ENCODE peak calls at places on chromosomes 6 and 20, in nine cellular contexts. One of them, this sample, is unnamed.

GRCh38 chr6:21109421-21110178 is 484.0 kb upstream of the SOX4 start:
- DNase-seq in activated CD8-positive, alpha-beta T cell treated with anti-CD3 and anti-CD28 coated beads for 36 hours: no peak
- DNase-seq in activated T-helper 1 cell treated with anti-CD3 and anti-CD28 coated beads, Interleukin-12 subunit alpha, Interleukin-12 subunit beta, Interleukin-2, Interleukin-4 antibody, amounts not matched to agents 30 ng/mL and 10 ng/mL and 1 ng/mL, durations not matched to agents 14 hours and 24 hours and 36 hours: no peak
- DNase-seq in ureter: no peak
- DNase-seq in left lung: no peak
- DNase-seq in HFF-Myc: peak
- DNase-seq in glutamatergic neuron: no peak
- DNase-seq in DMS153: no peak
- DNase-seq in OCI-LY7: no peak
- DNase-seq in this sample: peak

GRCh38 chr6:153625089-153625488 is 414.0 kb upstream of the OPRM1 start:
- DNase-seq in DMS153: no peak
- DNase-seq in OCI-LY7: no peak
- DNase-seq in left lung: no peak
- DNase-seq in HFF-Myc: no peak
- DNase-seq in glutamatergic neuron: no peak
- DNase-seq in activated T-helper 1 cell treated with anti-CD3 and anti-CD28 coated beads, Interleukin-12 subunit alpha, Interleukin-12 subunit beta, Interleukin-2, Interleukin-4 antibody, amounts not matched to agents 30 ng/mL and 10 ng/mL and 1 ng/mL, durations not matched to agents 14 hours and 24 hours and 36 hours: no peak
- DNase-seq in ureter: no peak
- DNase-seq in activated CD8-positive, alpha-beta T cell treated with anti-CD3 and anti-CD28 coated beads for 36 hours: no peak
- DNase-seq in this sample: no peak

GRCh38 chr6:169931223-169931760 is 179.9 kb downstream of the ERMARD start:
- DNase-seq in activated T-helper 1 cell treated with anti-CD3 and anti-CD28 coated beads, Interleukin-12 subunit alpha, Interleukin-12 subunit beta, Interleukin-2, Interleukin-4 antibody, amounts not matched to agents 30 ng/mL and 10 ng/mL and 1 ng/mL, durations not matched to agents 14 hours and 24 hours and 36 hours: no peak
- DNase-seq in left lung: no peak
- DNase-seq in DMS153: peak
- DNase-seq in OCI-LY7: no peak
- DNase-seq in ureter: no peak
- DNase-seq in glutamatergic neuron: no peak
- DNase-seq in activated CD8-positive, alpha-beta T cell treated with anti-CD3 and anti-CD28 coated beads for 36 hours: no peak
- DNase-seq in HFF-Myc: no peak
- DNase-seq in this sample: no peak

GRCh38 chr20:24808616-24809015 is 140.5 kb upstream of the CST7 start:
- DNase-seq in DMS153: no peak
- DNase-seq in HFF-Myc: no peak
- DNase-seq in left lung: no peak
- DNase-seq in ureter: no peak
- DNase-seq in OCI-LY7: no peak
- DNase-seq in activated CD8-positive, alpha-beta T cell treated with anti-CD3 and anti-CD28 coated beads for 36 hours: peak
- DNase-seq in activated T-helper 1 cell treated with anti-CD3 and anti-CD28 coated beads, Interleukin-12 subunit alpha, Interleukin-12 subunit beta, Interleukin-2, Interleukin-4 antibody, amounts not matched to agents 30 ng/mL and 10 ng/mL and 1 ng/mL, durations not matched to agents 14 hours and 24 hours and 36 hours: no peak
- DNase-seq in glutamatergic neuron: no peak
- DNase-seq in this sample: no peak

GRCh38 chr20:4925842-4926530 is 75.3 kb downstream of the SLC23A2 start:
- DNase-seq in HFF-Myc: no peak
- DNase-seq in ureter: peak
- DNase-seq in activated CD8-positive, alpha-beta T cell treated with anti-CD3 and anti-CD28 coated beads for 36 hours: no peak
- DNase-seq in glutamatergic neuron: no peak
- DNase-seq in DMS153: peak
- DNase-seq in OCI-LY7: no peak
- DNase-seq in left lung: no peak
- DNase-seq in activated T-helper 1 cell treated with anti-CD3 and anti-CD28 coated beads, Interleukin-12 subunit alpha, Interleukin-12 subunit beta, Interleukin-2, Interleukin-4 antibody, amounts not matched to agents 30 ng/mL and 10 ng/mL and 1 ng/mL, durations not matched to agents 14 hours and 24 hours and 36 hours: no peak
- DNase-seq in this sample: peak

GRCh38 chr6:42783876-42784738 is 2.3 kb downstream of the BICRAL start:
- DNase-seq in ureter: no peak
- DNase-seq in DMS153: no peak
- DNase-seq in activated T-helper 1 cell treated with anti-CD3 and anti-CD28 coated beads, Interleukin-12 subunit alpha, Interleukin-12 subunit beta, Interleukin-2, Interleukin-4 antibody, amounts not matched to agents 30 ng/mL and 10 ng/mL and 1 ng/mL, durations not matched to agents 14 hours and 24 hours and 36 hours: no peak
- DNase-seq in glutamatergic neuron: no peak
- DNase-seq in HFF-Myc: no peak
- DNase-seq in activated CD8-positive, alpha-beta T cell treated with anti-CD3 and anti-CD28 coated beads for 36 hours: no peak
- DNase-seq in left lung: no peak
- DNase-seq in OCI-LY7: peak
- DNase-seq in this sample: no peak

GRCh38 chr6:126701799-126702198 is 361.9 kb downstream of the CENPW start:
- DNase-seq in ureter: no peak
- DNase-seq in activated CD8-positive, alpha-beta T cell treated with anti-CD3 and anti-CD28 coated beads for 36 hours: no peak
- DNase-seq in activated T-helper 1 cell treated with anti-CD3 and anti-CD28 coated beads, Interleukin-12 subunit alpha, Interleukin-12 subunit beta, Interleukin-2, Interleukin-4 antibody, amounts not matched to agents 30 ng/mL and 10 ng/mL and 1 ng/mL, durations not matched to agents 14 hours and 24 hours and 36 hours: no peak
- DNase-seq in DMS153: no peak
- DNase-seq in left lung: no peak
- DNase-seq in glutamatergic neuron: no peak
- DNase-seq in OCI-LY7: peak
- DNase-seq in HFF-Myc: no peak
- DNase-seq in this sample: no peak

GRCh38 chr20:44684047-44684965 is 30.9 kb upstream of the CCN5 start:
- DNase-seq in activated CD8-positive, alpha-beta T cell treated with anti-CD3 and anti-CD28 coated beads for 36 hours: peak
- DNase-seq in DMS153: no peak
- DNase-seq in activated T-helper 1 cell treated with anti-CD3 and anti-CD28 coated beads, Interleukin-12 subunit alpha, Interleukin-12 subunit beta, Interleukin-2, Interleukin-4 antibody, amounts not matched to agents 30 ng/mL and 10 ng/mL and 1 ng/mL, durations not matched to agents 14 hours and 24 hours and 36 hours: no peak
- DNase-seq in OCI-LY7: no peak
- DNase-seq in left lung: no peak
- DNase-seq in ureter: no peak
- DNase-seq in glutamatergic neuron: no peak
- DNase-seq in HFF-Myc: no peak
- DNase-seq in this sample: no peak

GRCh38 chr6:39853604-39854003 is 61.4 kb downstream of the DAAM2 start:
- DNase-seq in left lung: no peak
- DNase-seq in activated T-helper 1 cell treated with anti-CD3 and anti-CD28 coated beads, Interleukin-12 subunit alpha, Interleukin-12 subunit beta, Interleukin-2, Interleukin-4 antibody, amounts not matched to agents 30 ng/mL and 10 ng/mL and 1 ng/mL, durations not matched to agents 14 hours and 24 hours and 36 hours: no peak
- DNase-seq in ureter: no peak
- DNase-seq in glutamatergic neuron: no peak
- DNase-seq in OCI-LY7: no peak
- DNase-seq in activated CD8-positive, alpha-beta T cell treated with anti-CD3 and anti-CD28 coated beads for 36 hours: no peak
- DNase-seq in HFF-Myc: no peak
- DNase-seq in DMS153: no peak
- DNase-seq in this sample: no peak

GRCh38 chr6:90922323-90922722 is 335.5 kb upstream of the MAP3K7 start:
- DNase-seq in HFF-Myc: no peak
- DNase-seq in glutamatergic neuron: no peak
- DNase-seq in DMS153: no peak
- DNase-seq in left lung: no peak
- DNase-seq in activated T-helper 1 cell treated with anti-CD3 and anti-CD28 coated beads, Interleukin-12 subunit alpha, Interleukin-12 subunit beta, Interleukin-2, Interleukin-4 antibody, amounts not matched to agents 30 ng/mL and 10 ng/mL and 1 ng/mL, durations not matched to agents 14 hours and 24 hours and 36 hours: no peak
- DNase-seq in ureter: no peak
- DNase-seq in activated CD8-positive, alpha-beta T cell treated with anti-CD3 and anti-CD28 coated beads for 36 hours: no peak
- DNase-seq in OCI-LY7: no peak
- DNase-seq in this sample: no peak

GRCh38 chr20:7704021-7704420 is 236.2 kb downstream of the HAO1 start:
- DNase-seq in left lung: no peak
- DNase-seq in DMS153: no peak
- DNase-seq in activated CD8-positive, alpha-beta T cell treated with anti-CD3 and anti-CD28 coated beads for 36 hours: no peak
- DNase-seq in glutamatergic neuron: no peak
- DNase-seq in OCI-LY7: no peak
- DNase-seq in activated T-helper 1 cell treated with anti-CD3 and anti-CD28 coated beads, Interleukin-12 subunit alpha, Interleukin-12 subunit beta, Interleukin-2, Interleukin-4 antibody, amounts not matched to agents 30 ng/mL and 10 ng/mL and 1 ng/mL, durations not matched to agents 14 hours and 24 hours and 36 hours: no peak
- DNase-seq in ureter: no peak
- DNase-seq in HFF-Myc: no peak
- DNase-seq in this sample: no peak

GRCh38 chr6:128284128-128284527 is 236.3 kb downstream of the PTPRK start:
- DNase-seq in HFF-Myc: no peak
- DNase-seq in OCI-LY7: no peak
- DNase-seq in left lung: no peak
- DNase-seq in ureter: no peak
- DNase-seq in activated CD8-positive, alpha-beta T cell treated with anti-CD3 and anti-CD28 coated beads for 36 hours: no peak
- DNase-seq in DMS153: no peak
- DNase-seq in activated T-helper 1 cell treated with anti-CD3 and anti-CD28 coated beads, Interleukin-12 subunit alpha, Interleukin-12 subunit beta, Interleukin-2, Interleukin-4 antibody, amounts not matched to agents 30 ng/mL and 10 ng/mL and 1 ng/mL, durations not matched to agents 14 hours and 24 hours and 36 hours: no peak
- DNase-seq in glutamatergic neuron: no peak
- DNase-seq in this sample: no peak

GRCh38 chr20:44643596-44644383 is 7.7 kb downstream of the ADA start:
- DNase-seq in glutamatergic neuron: no peak
- DNase-seq in OCI-LY7: peak
- DNase-seq in activated CD8-positive, alpha-beta T cell treated with anti-CD3 and anti-CD28 coated beads for 36 hours: peak
- DNase-seq in ureter: peak
- DNase-seq in DMS153: peak
- DNase-seq in activated T-helper 1 cell treated with anti-CD3 and anti-CD28 coated beads, Interleukin-12 subunit alpha, Interleukin-12 subunit beta, Interleukin-2, Interleukin-4 antibody, amounts not matched to agents 30 ng/mL and 10 ng/mL and 1 ng/mL, durations not matched to agents 14 hours and 24 hours and 36 hours: peak
- DNase-seq in left lung: peak
- DNase-seq in HFF-Myc: peak
- DNase-seq in this sample: peak

GRCh38 chr6:167047554-167047953 is 48.4 kb downstream of the CEP43 start:
- DNase-seq in activated CD8-positive, alpha-beta T cell treated with anti-CD3 and anti-CD28 coated beads for 36 hours: peak
- DNase-seq in OCI-LY7: peak
- DNase-seq in DMS153: no peak
- DNase-seq in glutamatergic neuron: no peak
- DNase-seq in left lung: peak
- DNase-seq in ureter: no peak
- DNase-seq in activated T-helper 1 cell treated with anti-CD3 and anti-CD28 coated beads, Interleukin-12 subunit alpha, Interleukin-12 subunit beta, Interleukin-2, Interleukin-4 antibody, amounts not matched to agents 30 ng/mL and 10 ng/mL and 1 ng/mL, durations not matched to agents 14 hours and 24 hours and 36 hours: peak
- DNase-seq in HFF-Myc: no peak
- DNase-seq in this sample: no peak

GRCh38 chr20:57440678-57441509 is 49.7 kb downstream of the RBM38 start:
- DNase-seq in DMS153: no peak
- DNase-seq in activated CD8-positive, alpha-beta T cell treated with anti-CD3 and anti-CD28 coated beads for 36 hours: no peak
- DNase-seq in OCI-LY7: no peak
- DNase-seq in activated T-helper 1 cell treated with anti-CD3 and anti-CD28 coated beads, Interleukin-12 subunit alpha, Interleukin-12 subunit beta, Interleukin-2, Interleukin-4 antibody, amounts not matched to agents 30 ng/mL and 10 ng/mL and 1 ng/mL, durations not matched to agents 14 hours and 24 hours and 36 hours: no peak
- DNase-seq in left lung: peak
- DNase-seq in HFF-Myc: no peak
- DNase-seq in ureter: peak
- DNase-seq in glutamatergic neuron: peak
- DNase-seq in this sample: no peak

GRCh38 chr20:43948455-43948854 is 33.8 kb downstream of the TOX2 start:
- DNase-seq in OCI-LY7: no peak
- DNase-seq in activated CD8-positive, alpha-beta T cell treated with anti-CD3 and anti-CD28 coated beads for 36 hours: no peak
- DNase-seq in DMS153: no peak
- DNase-seq in activated T-helper 1 cell treated with anti-CD3 and anti-CD28 coated beads, Interleukin-12 subunit alpha, Interleukin-12 subunit beta, Interleukin-2, Interleukin-4 antibody, amounts not matched to agents 30 ng/mL and 10 ng/mL and 1 ng/mL, durations not matched to agents 14 hours and 24 hours and 36 hours: no peak
- DNase-seq in HFF-Myc: no peak
- DNase-seq in ureter: no peak
- DNase-seq in glutamatergic neuron: no peak
- DNase-seq in left lung: no peak
- DNase-seq in this sample: no peak

GRCh38 chr6:15945593-15946159 is 183.2 kb upstream of the MYLIP start:
- DNase-seq in activated T-helper 1 cell treated with anti-CD3 and anti-CD28 coated beads, Interleukin-12 subunit alpha, Interleukin-12 subunit beta, Interleukin-2, Interleukin-4 antibody, amounts not matched to agents 30 ng/mL and 10 ng/mL and 1 ng/mL, durations not matched to agents 14 hours and 24 hours and 36 hours: no peak
- DNase-seq in HFF-Myc: no peak
- DNase-seq in OCI-LY7: no peak
- DNase-seq in ureter: no peak
- DNase-seq in glutamatergic neuron: no peak
- DNase-seq in activated CD8-positive, alpha-beta T cell treated with anti-CD3 and anti-CD28 coated beads for 36 hours: no peak
- DNase-seq in DMS153: no peak
- DNase-seq in left lung: no peak
- DNase-seq in this sample: peak

GRCh38 chr20:17281478-17281877 is 54.6 kb downstream of the PCSK2 start:
- DNase-seq in HFF-Myc: no peak
- DNase-seq in DMS153: peak
- DNase-seq in activated CD8-positive, alpha-beta T cell treated with anti-CD3 and anti-CD28 coated beads for 36 hours: peak
- DNase-seq in glutamatergic neuron: peak
- DNase-seq in ureter: no peak
- DNase-seq in left lung: no peak
- DNase-seq in activated T-helper 1 cell treated with anti-CD3 and anti-CD28 coated beads, Interleukin-12 subunit alpha, Interleukin-12 subunit beta, Interleukin-2, Interleukin-4 antibody, amounts not matched to agents 30 ng/mL and 10 ng/mL and 1 ng/mL, durations not matched to agents 14 hours and 24 hours and 36 hours: no peak
- DNase-seq in OCI-LY7: peak
- DNase-seq in this sample: no peak

GRCh38 chr6:152380993-152381898 is 255.9 kb downstream of the SYNE1 start:
- DNase-seq in ureter: peak
- DNase-seq in HFF-Myc: peak
- DNase-seq in DMS153: no peak
- DNase-seq in activated CD8-positive, alpha-beta T cell treated with anti-CD3 and anti-CD28 coated beads for 36 hours: no peak
- DNase-seq in OCI-LY7: no peak
- DNase-seq in glutamatergic neuron: peak
- DNase-seq in left lung: peak
- DNase-seq in activated T-helper 1 cell treated with anti-CD3 and anti-CD28 coated beads, Interleukin-12 subunit alpha, Interleukin-12 subunit beta, Interleukin-2, Interleukin-4 antibody, amounts not matched to agents 30 ng/mL and 10 ng/mL and 1 ng/mL, durations not matched to agents 14 hours and 24 hours and 36 hours: no peak
- DNase-seq in this sample: peak

GRCh38 chr6:169978615-169979161 is 227.3 kb downstream of the ERMARD start:
- DNase-seq in OCI-LY7: no peak
- DNase-seq in glutamatergic neuron: peak
- DNase-seq in left lung: peak
- DNase-seq in activated T-helper 1 cell treated with anti-CD3 and anti-CD28 coated beads, Interleukin-12 subunit alpha, Interleukin-12 subunit beta, Interleukin-2, Interleukin-4 antibody, amounts not matched to agents 30 ng/mL and 10 ng/mL and 1 ng/mL, durations not matched to agents 14 hours and 24 hours and 36 hours: no peak
- DNase-seq in DMS153: no peak
- DNase-seq in ureter: peak
- DNase-seq in activated CD8-positive, alpha-beta T cell treated with anti-CD3 and anti-CD28 coated beads for 36 hours: no peak
- DNase-seq in HFF-Myc: peak
- DNase-seq in this sample: peak

GRCh38 chr6:2956930-2957329 is 14.4 kb downstream of the SERPINB6 start:
- DNase-seq in activated CD8-positive, alpha-beta T cell treated with anti-CD3 and anti-CD28 coated beads for 36 hours: no peak
- DNase-seq in left lung: no peak
- DNase-seq in HFF-Myc: no peak
- DNase-seq in activated T-helper 1 cell treated with anti-CD3 and anti-CD28 coated beads, Interleukin-12 subunit alpha, Interleukin-12 subunit beta, Interleukin-2, Interleukin-4 antibody, amounts not matched to agents 30 ng/mL and 10 ng/mL and 1 ng/mL, durations not matched to agents 14 hours and 24 hours and 36 hours: no peak
- DNase-seq in DMS153: no peak
- DNase-seq in ureter: no peak
- DNase-seq in OCI-LY7: no peak
- DNase-seq in glutamatergic neuron: no peak
- DNase-seq in this sample: no peak

GRCh38 chr6:139378882-139379341 is 4.5 kb upstream of the CITED2 start:
- DNase-seq in DMS153: no peak
- DNase-seq in activated CD8-positive, alpha-beta T cell treated with anti-CD3 and anti-CD28 coated beads for 36 hours: peak
- DNase-seq in HFF-Myc: no peak
- DNase-seq in left lung: no peak
- DNase-seq in OCI-LY7: no peak
- DNase-seq in activated T-helper 1 cell treated with anti-CD3 and anti-CD28 coated beads, Interleukin-12 subunit alpha, Interleukin-12 subunit beta, Interleukin-2, Interleukin-4 antibody, amounts not matched to agents 30 ng/mL and 10 ng/mL and 1 ng/mL, durations not matched to agents 14 hours and 24 hours and 36 hours: no peak
- DNase-seq in ureter: no peak
- DNase-seq in glutamatergic neuron: no peak
- DNase-seq in this sample: peak

GRCh38 chr20:52190437-52191131 is 995 bp downstream of the ZFP64 start:
- DNase-seq in OCI-LY7: peak
- DNase-seq in activated T-helper 1 cell treated with anti-CD3 and anti-CD28 coated beads, Interleukin-12 subunit alpha, Interleukin-12 subunit beta, Interleukin-2, Interleukin-4 antibody, amounts not matched to agents 30 ng/mL and 10 ng/mL and 1 ng/mL, durations not matched to agents 14 hours and 24 hours and 36 hours: peak
- DNase-seq in glutamatergic neuron: peak
- DNase-seq in activated CD8-positive, alpha-beta T cell treated with anti-CD3 and anti-CD28 coated beads for 36 hours: peak
- DNase-seq in ureter: no peak
- DNase-seq in left lung: no peak
- DNase-seq in DMS153: no peak
- DNase-seq in HFF-Myc: no peak
- DNase-seq in this sample: peak

GRCh38 chr6:52389626-52390360 is 27.8 kb downstream of the PAQR8 start:
- DNase-seq in glutamatergic neuron: no peak
- DNase-seq in activated CD8-positive, alpha-beta T cell treated with anti-CD3 and anti-CD28 coated beads for 36 hours: peak
- DNase-seq in ureter: peak
- DNase-seq in HFF-Myc: no peak
- DNase-seq in left lung: peak
- DNase-seq in activated T-helper 1 cell treated with anti-CD3 and anti-CD28 coated beads, Interleukin-12 subunit alpha, Interleukin-12 subunit beta, Interleukin-2, Interleukin-4 antibody, amounts not matched to agents 30 ng/mL and 10 ng/mL and 1 ng/mL, durations not matched to agents 14 hours and 24 hours and 36 hours: peak
- DNase-seq in DMS153: peak
- DNase-seq in OCI-LY7: peak
- DNase-seq in this sample: peak

GRCh38 chr20:63978319-63979220 is 872 bp downstream of the SAMD10 start:
- DNase-seq in glutamatergic neuron: peak
- DNase-seq in HFF-Myc: no peak
- DNase-seq in OCI-LY7: peak
- DNase-seq in activated CD8-positive, alpha-beta T cell treated with anti-CD3 and anti-CD28 coated beads for 36 hours: peak
- DNase-seq in activated T-helper 1 cell treated with anti-CD3 and anti-CD28 coated beads, Interleukin-12 subunit alpha, Interleukin-12 subunit beta, Interleukin-2, Interleukin-4 antibody, amounts not matched to agents 30 ng/mL and 10 ng/mL and 1 ng/mL, durations not matched to agents 14 hours and 24 hours and 36 hours: peak
- DNase-seq in left lung: peak
- DNase-seq in DMS153: peak
- DNase-seq in ureter: peak
- DNase-seq in this sample: peak

GRCh38 chr20:21228511-21228910 is 74.6 kb upstream of the XRN2 start:
- DNase-seq in glutamatergic neuron: no peak
- DNase-seq in HFF-Myc: no peak
- DNase-seq in activated T-helper 1 cell treated with anti-CD3 and anti-CD28 coated beads, Interleukin-12 subunit alpha, Interleukin-12 subunit beta, Interleukin-2, Interleukin-4 antibody, amounts not matched to agents 30 ng/mL and 10 ng/mL and 1 ng/mL, durations not matched to agents 14 hours and 24 hours and 36 hours: no peak
- DNase-seq in activated CD8-positive, alpha-beta T cell treated with anti-CD3 and anti-CD28 coated beads for 36 hours: no peak
- DNase-seq in OCI-LY7: peak
- DNase-seq in left lung: no peak
- DNase-seq in DMS153: no peak
- DNase-seq in ureter: no peak
- DNase-seq in this sample: no peak

GRCh38 chr6:6918216-6918983 is 189.4 kb upstream of the RREB1 start:
- DNase-seq in HFF-Myc: peak
- DNase-seq in DMS153: no peak
- DNase-seq in activated T-helper 1 cell treated with anti-CD3 and anti-CD28 coated beads, Interleukin-12 subunit alpha, Interleukin-12 subunit beta, Interleukin-2, Interleukin-4 antibody, amounts not matched to agents 30 ng/mL and 10 ng/mL and 1 ng/mL, durations not matched to agents 14 hours and 24 hours and 36 hours: peak
- DNase-seq in left lung: no peak
- DNase-seq in activated CD8-positive, alpha-beta T cell treated with anti-CD3 and anti-CD28 coated beads for 36 hours: peak
- DNase-seq in glutamatergic neuron: no peak
- DNase-seq in ureter: no peak
- DNase-seq in OCI-LY7: no peak
- DNase-seq in this sample: peak